ENCODE peak calls at places on chromosomes 4 and X, in seven cellular contexts. One of them, this sample, is unnamed.

GRCh38 chrX:72094894-72095293 is 36.8 kb downstream of the RTL5 start:
- DNase-seq in SK-N-SH: peak
- DNase-seq in suprapubic skin: no peak
- DNase-seq in tibial nerve: no peak
- DNase-seq in A549: no peak
- DNase-seq in K562: peak
- DNase-seq in stomach: peak
- DNase-seq in this sample: no peak

GRCh38 chrX:30910124-30910860 is 21.2 kb upstream of the TAB3 start:
- DNase-seq in stomach: no peak
- DNase-seq in A549: no peak
- DNase-seq in tibial nerve: no peak
- DNase-seq in suprapubic skin: no peak
- DNase-seq in K562: peak
- DNase-seq in SK-N-SH: no peak
- DNase-seq in this sample: no peak

GRCh38 chr4:124887738-124888137 is 175.2 kb upstream of the ANKRD50 start:
- DNase-seq in SK-N-SH: no peak
- DNase-seq in K562: no peak
- DNase-seq in stomach: no peak
- DNase-seq in suprapubic skin: no peak
- DNase-seq in tibial nerve: no peak
- DNase-seq in A549: no peak
- DNase-seq in this sample: no peak

GRCh38 chrX:45505214-45505613 is 304.5 kb upstream of the DIPK2B start:
- DNase-seq in suprapubic skin: no peak
- DNase-seq in A549: peak
- DNase-seq in tibial nerve: no peak
- DNase-seq in K562: no peak
- DNase-seq in SK-N-SH: no peak
- DNase-seq in stomach: no peak
- DNase-seq in this sample: no peak

GRCh38 chrX:2654436-2655340 is 36.4 kb upstream of the CD99 start:
- DNase-seq in SK-N-SH: no peak
- DNase-seq in stomach: peak
- DNase-seq in A549: peak
- DNase-seq in K562: no peak
- DNase-seq in tibial nerve: no peak
- DNase-seq in suprapubic skin: no peak
- DNase-seq in this sample: no peak

GRCh38 chr4:150173420-150173819 is 95.2 kb downstream of the DCLK2 start:
- DNase-seq in SK-N-SH: no peak
- DNase-seq in K562: no peak
- DNase-seq in A549: no peak
- DNase-seq in suprapubic skin: no peak
- DNase-seq in stomach: no peak
- DNase-seq in tibial nerve: no peak
- DNase-seq in this sample: no peak

GRCh38 chrX:81174286-81174685 is 27.4 kb downstream of the HMGN5 start:
- DNase-seq in tibial nerve: no peak
- DNase-seq in suprapubic skin: no peak
- DNase-seq in K562: no peak
- DNase-seq in SK-N-SH: no peak
- DNase-seq in stomach: no peak
- DNase-seq in A549: peak
- DNase-seq in this sample: no peak

GRCh38 chr4:10816571-10816970 is 132.0 kb upstream of the CLNK start:
- DNase-seq in A549: no peak
- DNase-seq in tibial nerve: no peak
- DNase-seq in K562: no peak
- DNase-seq in stomach: no peak
- DNase-seq in SK-N-SH: no peak
- DNase-seq in suprapubic skin: no peak
- DNase-seq in this sample: no peak

GRCh38 chrX:153970398-153971123 is 1.1 kb downstream of the HCFC1 start:
- DNase-seq in suprapubic skin: no peak
- DNase-seq in A549: peak
- DNase-seq in stomach: no peak
- DNase-seq in SK-N-SH: peak
- DNase-seq in K562: peak
- DNase-seq in tibial nerve: peak
- DNase-seq in this sample: no peak

GRCh38 chrX:47176101-47176740 is 17.4 kb upstream of the UBA1 start:
- DNase-seq in A549: no peak
- DNase-seq in tibial nerve: no peak
- DNase-seq in K562: no peak
- DNase-seq in stomach: no peak
- DNase-seq in SK-N-SH: no peak
- DNase-seq in suprapubic skin: peak
- DNase-seq in this sample: no peak

GRCh38 chr4:102586644-102587021 is 85.5 kb downstream of the NFKB1 start:
- DNase-seq in A549: no peak
- DNase-seq in tibial nerve: no peak
- DNase-seq in stomach: no peak
- DNase-seq in SK-N-SH: no peak
- DNase-seq in K562: no peak
- DNase-seq in suprapubic skin: no peak
- DNase-seq in this sample: no peak

GRCh38 chrX:23332888-23333821 is 1.5 kb upstream of the PTCHD1 start:
- DNase-seq in suprapubic skin: no peak
- DNase-seq in stomach: no peak
- DNase-seq in tibial nerve: no peak
- DNase-seq in A549: no peak
- DNase-seq in K562: no peak
- DNase-seq in SK-N-SH: peak
- DNase-seq in this sample: no peak

GRCh38 chr4:157115613-157116340 is 39.8 kb downstream of the GLRB start:
- DNase-seq in suprapubic skin: no peak
- DNase-seq in SK-N-SH: no peak
- DNase-seq in A549: peak
- DNase-seq in tibial nerve: no peak
- DNase-seq in stomach: no peak
- DNase-seq in K562: no peak
- DNase-seq in this sample: no peak

GRCh38 chr4:159410076-159410777 is 307.3 kb downstream of the RAPGEF2 start:
- DNase-seq in stomach: no peak
- DNase-seq in tibial nerve: no peak
- DNase-seq in SK-N-SH: no peak
- DNase-seq in suprapubic skin: no peak
- DNase-seq in A549: no peak
- DNase-seq in K562: no peak
- DNase-seq in this sample: no peak

GRCh38 chr4:150297861-150298474 is 219.7 kb downstream of the DCLK2 start:
- DNase-seq in tibial nerve: peak
- DNase-seq in SK-N-SH: peak
- DNase-seq in K562: peak
- DNase-seq in stomach: no peak
- DNase-seq in suprapubic skin: no peak
- DNase-seq in A549: peak
- DNase-seq in this sample: no peak

DNA sequence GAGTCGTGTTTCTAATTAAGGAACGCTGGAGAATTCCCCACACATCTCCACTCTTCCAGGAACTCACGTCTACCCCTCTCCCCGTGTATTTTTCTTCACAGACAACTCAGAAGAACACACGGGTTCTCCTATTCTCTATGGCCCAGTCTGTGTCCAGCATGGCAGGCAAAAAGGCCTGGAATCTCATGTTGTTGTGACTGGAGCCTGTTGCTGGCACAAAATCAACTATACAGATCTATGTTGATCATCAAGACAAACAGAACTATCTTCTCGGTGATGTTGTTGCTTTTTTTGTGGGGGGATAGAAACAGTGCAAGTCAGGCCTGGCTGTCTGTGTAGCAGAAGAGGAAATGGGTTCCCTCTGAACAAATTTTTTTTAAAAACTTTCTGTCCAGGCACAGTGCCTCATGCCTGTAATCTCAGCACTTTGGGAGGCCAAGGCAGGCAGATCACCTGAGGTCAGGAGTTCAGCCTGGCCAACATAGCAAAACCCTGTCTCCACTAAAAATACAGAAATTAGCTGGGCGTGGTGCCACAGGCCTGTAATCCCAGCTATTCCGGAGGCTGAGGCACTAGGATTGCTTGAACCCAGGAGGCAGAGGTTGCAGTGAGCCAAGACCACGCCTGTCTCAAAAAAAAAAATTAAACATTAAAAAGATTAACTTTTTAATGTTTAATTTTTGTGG is 50.5 kb upstream of the CBR4 start:
- DNase-seq in SK-N-SH: no peak
- DNase-seq in K562: no peak
- DNase-seq in A549: no peak
- DNase-seq in tibial nerve: no peak
- DNase-seq in stomach: no peak
- DNase-seq in suprapubic skin: no peak
- DNase-seq in this sample: no peak
- H3K27ac ChIP-seq in SK-N-SH: no peak
- H3K27ac ChIP-seq in K562: no peak
- H3K27ac ChIP-seq in A549: no peak
- H3K27ac ChIP-seq in tibial nerve: peak
- H3K27ac ChIP-seq in stomach: peak
- H3K27ac ChIP-seq in suprapubic skin: peak
- H3K27ac ChIP-seq in this sample: peak

GRCh38 chr4:175708739-175709138 is 103.3 kb downstream of the GPM6A start:
- DNase-seq in suprapubic skin: no peak
- DNase-seq in A549: no peak
- DNase-seq in tibial nerve: no peak
- DNase-seq in K562: no peak
- DNase-seq in SK-N-SH: no peak
- DNase-seq in stomach: no peak
- DNase-seq in this sample: no peak
- TF ChIP-seq EP300 in suprapubic skin: no peak
- TF ChIP-seq EP300 in A549: no peak
- TF ChIP-seq EP300 in tibial nerve: no peak
- TF ChIP-seq EP300 in K562: no peak
- TF ChIP-seq EP300 in SK-N-SH: no peak
- TF ChIP-seq EP300 in stomach: no peak
- TF ChIP-seq EP300 in this sample: no peak

GRCh38 chr4:183284965-183285364 is 35.1 kb downstream of the CLDN22 start:
- DNase-seq in SK-N-SH: no peak
- DNase-seq in stomach: no peak
- DNase-seq in suprapubic skin: no peak
- DNase-seq in A549: no peak
- DNase-seq in K562: no peak
- DNase-seq in tibial nerve: no peak
- DNase-seq in this sample: no peak
- H3K27ac ChIP-seq in SK-N-SH: no peak
- H3K27ac ChIP-seq in stomach: no peak
- H3K27ac ChIP-seq in suprapubic skin: no peak
- H3K27ac ChIP-seq in A549: no peak
- H3K27ac ChIP-seq in K562: no peak
- H3K27ac ChIP-seq in tibial nerve: no peak
- H3K27ac ChIP-seq in this sample: no peak

DNA sequence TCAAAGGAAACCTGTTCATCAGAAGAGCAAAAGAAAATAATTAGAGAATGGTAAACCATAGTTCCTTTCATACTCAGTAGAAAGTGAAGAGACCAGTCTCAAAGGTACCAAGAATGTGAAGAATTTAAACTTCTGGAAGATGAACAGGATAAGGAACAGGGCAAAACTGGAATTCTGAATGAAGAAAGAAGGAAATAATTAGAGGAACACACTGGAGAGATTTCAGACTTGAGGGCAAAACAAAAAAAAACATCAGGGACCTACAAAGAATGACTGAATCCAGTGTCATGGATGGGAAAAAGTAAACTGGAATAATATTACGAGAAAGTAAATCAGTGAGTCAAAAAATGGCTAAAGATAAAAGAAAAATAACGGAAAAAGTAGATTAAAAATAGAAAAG is 245.6 kb upstream of the NEIL3 start:
- DNase-seq in A549: no peak
- DNase-seq in SK-N-SH: no peak
- DNase-seq in tibial nerve: no peak
- DNase-seq in K562: no peak
- DNase-seq in stomach: no peak
- DNase-seq in suprapubic skin: no peak
- DNase-seq in this sample: no peak
- TF ChIP-seq EP300 in A549: no peak
- TF ChIP-seq EP300 in SK-N-SH: no peak
- TF ChIP-seq EP300 in tibial nerve: no peak
- TF ChIP-seq EP300 in K562: no peak
- TF ChIP-seq EP300 in stomach: no peak
- TF ChIP-seq EP300 in suprapubic skin: no peak
- TF ChIP-seq EP300 in this sample: no peak

GRCh38 chr4:112296949-112297483 is at the start of gene ALPK1:
- DNase-seq in A549: peak
- DNase-seq in suprapubic skin: no peak
- DNase-seq in K562: no peak
- DNase-seq in SK-N-SH: peak
- DNase-seq in stomach: no peak
- DNase-seq in tibial nerve: peak
- DNase-seq in this sample: no peak
- H3K27ac ChIP-seq in A549: peak
- H3K27ac ChIP-seq in suprapubic skin: peak
- H3K27ac ChIP-seq in K562: peak
- H3K27ac ChIP-seq in SK-N-SH: peak
- H3K27ac ChIP-seq in stomach: peak
- H3K27ac ChIP-seq in tibial nerve: peak
- H3K27ac ChIP-seq in this sample: peak